ENCODE peak calls at places on chromosomes 2 and 18, in five cellular contexts. K is HFFc6, L is A673, T is lower lobe of right lung, G is WTC11. X is an unnamed sample.
A peak's percentile ranks its signal among the peaks of the same experiment; 100 is the strongest.

GRCh38 chr2:186862869-186863709 is 14.1 kb upstream of the ZSWIM2 start:
- DNase-seq in K (peak; percentile 29), L (peak; percentile 62), T (no peak), G (no peak), X (peak; percentile 41)

GRCh38 chr2:39118786-39119499 is 1.9 kb downstream of the SOS1 start:
- DNase-seq in K (no peak), L (peak; percentile 32), T (no peak), G (no peak), X (peak; percentile 42)

GRCh38 chr2:46239175-46239846 is 57.9 kb upstream of the EPAS1 start:
- DNase-seq in K (no peak), L (no peak), T (peak; percentile 66), G (no peak), X (no peak)

GRCh38 chr2:4368907-4369306 is 665.5 kb downstream of the DCDC2C start:
- DNase-seq in K (no peak), L (no peak), T (no peak), G (no peak), X (no peak)

GRCh38 chr18:58496231-58496630 is 132.7 kb downstream of the ALPK2 start:
- DNase-seq in K (no peak), L (no peak), T (no peak), G (no peak), X (peak; percentile 30)

GRCh38 chr2:100009743-100010142 is 132.6 kb downstream of the AFF3 start:
- DNase-seq in K (no peak), L (no peak), T (no peak), G (no peak), X (no peak)

GRCh38 chr2:233821709-233822100 is 32.6 kb downstream of the HJURP start:
- DNase-seq in K (no peak), L (no peak), T (no peak), G (no peak), X (no peak)

GRCh38 chr2:136255648-136256461 is 137.9 kb upstream of the CXCR4 start:
- DNase-seq in K (no peak), L (no peak), T (no peak), G (no peak), X (no peak)

GRCh38 chr2:165251361-165251760 is 12.1 kb downstream of the SCN2A start:
- DNase-seq in K (no peak), L (no peak), T (no peak), G (no peak), X (no peak)

GRCh38 chr2:197205590-197206215 is 104.9 kb downstream of the ANKRD44 start:
- DNase-seq in K (no peak), L (no peak), T (no peak), G (no peak), X (no peak)

GRCh38 chr18:56139792-56140254 is 498.6 kb downstream of the TXNL1 start:
- DNase-seq in K (peak; percentile 91), L (no peak), T (no peak), G (no peak), X (peak; percentile 81)

GRCh38 chr2:86787701-86788100 is 3.0 kb downstream of the CD8A start:
- DNase-seq in K (no peak), L (no peak), T (no peak), G (no peak), X (no peak)

GRCh38 chr2:20422679-20423271 is 24.1 kb upstream of the RHOB start:
- DNase-seq in K (no peak), L (no peak), T (no peak), G (peak; percentile 44), X (peak; percentile 34)

GRCh38 chr2:224158831-224159230 is 119.7 kb upstream of the SERPINE2 start:
- DNase-seq in K (no peak), L (no peak), T (no peak), G (no peak), X (no peak)

GRCh38 chr2:156476516-156477206 is 40.5 kb downstream of the GPD2 start:
- DNase-seq in K (peak; percentile 66), L (no peak), T (no peak), G (no peak), X (peak; percentile 81)

GRCh38 chr2:19185061-19185460 is 173.4 kb downstream of the OSR1 start:
- DNase-seq in K (no peak), L (no peak), T (no peak), G (no peak), X (no peak)

GRCh38 chr2:239827511-239827865 is 197.7 kb downstream of the NDUFA10 start:
- DNase-seq in K (no peak), L (no peak), T (no peak), G (no peak), X (no peak)

GRCh38 chr2:236161531-236161930 is 6.7 kb downstream of the GBX2 start:
- DNase-seq in K (no peak), L (no peak), T (no peak), G (no peak), X (no peak)

GRCh38 chr2:108171652-108172051 is 68.1 kb upstream of the SULT1C3 start:
- DNase-seq in K (no peak), L (no peak), T (no peak), G (no peak), X (no peak)

GRCh38 chr18:9986156-9986930 is 72.5 kb downstream of the VAPA start:
- DNase-seq in K (no peak), L (no peak), T (no peak), G (no peak), X (no peak)

GRCh38 chr2:180927030-180927686 is 53.2 kb upstream of the UBE2E3 start:
- DNase-seq in K (no peak), L (no peak), T (no peak), G (no peak), X (no peak)

GRCh38 chr2:231929961-231930600 is 3.9 kb upstream of the NPPC start:
- DNase-seq in K (no peak), L (peak; percentile 48), T (no peak), G (peak; percentile 86), X (no peak)

GRCh38 chr18:47930086-47930843 is at the start of gene SMAD2:
- DNase-seq in K (peak; percentile 31), L (peak; percentile 84), T (peak; percentile 92), G (peak; percentile 89), X (peak; percentile 71)

GRCh38 chr2:150126143-150126725 is 361.2 kb downstream of the RND3 start:
- DNase-seq in K (peak; percentile 41), L (no peak), T (no peak), G (no peak), X (no peak)

GRCh38 chr2:209609531-209609930 is 162.1 kb upstream of the UNC80 start:
- DNase-seq in K (no peak), L (no peak), T (no peak), G (no peak), X (no peak)

GRCh38 chr2:172672999-172673726 is 62.5 kb upstream of the RAPGEF4 start:
- DNase-seq in K (peak; percentile 56), L (no peak), T (no peak), G (no peak), X (no peak)

DNA sequence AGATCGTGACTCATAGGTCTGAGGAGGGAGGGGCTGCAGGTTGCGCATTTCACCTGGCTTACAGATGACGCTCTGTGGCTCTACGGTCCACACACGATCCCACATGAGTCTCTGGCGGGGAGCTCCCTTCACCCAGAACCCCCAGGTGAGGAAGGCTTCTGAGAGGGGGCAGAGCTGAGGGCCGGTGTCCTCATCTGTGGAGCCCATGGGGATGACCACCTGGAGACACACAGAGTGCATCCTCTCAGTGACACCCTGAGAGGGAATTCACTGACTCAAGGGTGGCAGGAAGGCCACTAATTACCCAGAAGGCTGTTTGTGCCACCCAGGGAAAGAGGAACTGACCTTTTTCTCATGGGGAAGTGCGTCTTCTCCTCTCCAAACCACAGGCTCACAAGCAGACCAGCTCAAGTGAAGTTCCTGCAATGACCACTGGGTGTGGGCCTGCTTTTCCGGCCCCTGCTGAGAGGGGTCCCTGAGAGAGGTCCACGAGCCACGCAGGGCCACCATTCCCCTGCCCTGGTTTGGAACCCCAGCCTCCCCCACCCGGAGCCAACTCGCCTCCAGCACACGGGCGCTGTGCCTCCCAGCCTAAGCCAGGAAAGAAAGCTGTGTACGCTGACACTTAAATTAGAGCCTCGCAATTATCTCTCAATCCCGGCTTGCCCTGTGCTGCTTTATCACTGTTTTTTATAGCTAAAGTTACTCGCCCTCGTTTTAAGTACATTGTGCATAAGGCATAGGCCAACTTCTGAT is 114.1 kb downstream of the BCL11A start:
- DNase-seq in K (no peak), L (no peak), T (peak; percentile 70), G (peak; percentile 49), X (no peak)
- TF ChIP-seq CTCF in K (peak; percentile 62), L (peak; percentile 18), T (peak; percentile 44), G (peak; percentile 39), X (peak; percentile 33)

GRCh38 chr2:8877332-8877731 is 39.9 kb upstream of the KIDINS220 start:
- DNase-seq in K (no peak), L (no peak), T (no peak), G (no peak), X (no peak)

GRCh38 chr2:8886197-8886508 is 48.7 kb upstream of the KIDINS220 start:
- DNase-seq in K (no peak), L (no peak), T (no peak), G (no peak), X (no peak)

GRCh38 chr2:8885449-8886196 is 48.2 kb upstream of the KIDINS220 start:
- DNase-seq in K (no peak), L (no peak), T (no peak), G (no peak), X (no peak)

GRCh38 chr2:8884812-8885211 is 47.4 kb upstream of the KIDINS220 start:
- DNase-seq in K (no peak), L (no peak), T (no peak), G (no peak), X (no peak)

GRCh38 chr2:8882094-8882493 is 44.7 kb upstream of the KIDINS220 start:
- DNase-seq in K (peak; percentile 19), L (peak; percentile 69), T (no peak), G (peak; percentile 76), X (peak; percentile 12)
- TF ChIP-seq CTCF in K (peak; percentile 71), L (peak; percentile 65), T (peak; percentile 9), G (peak; percentile 53), X (peak; percentile 37)

GRCh38 chr18:3836483-3836882 is 386.5 kb downstream of the TGIF1 start:
- DNase-seq in K (no peak), L (no peak), T (no peak), G (no peak), X (no peak)
- TF ChIP-seq CTCF in K (no peak), L (no peak), T (no peak), G (no peak), X (no peak)

DNA sequence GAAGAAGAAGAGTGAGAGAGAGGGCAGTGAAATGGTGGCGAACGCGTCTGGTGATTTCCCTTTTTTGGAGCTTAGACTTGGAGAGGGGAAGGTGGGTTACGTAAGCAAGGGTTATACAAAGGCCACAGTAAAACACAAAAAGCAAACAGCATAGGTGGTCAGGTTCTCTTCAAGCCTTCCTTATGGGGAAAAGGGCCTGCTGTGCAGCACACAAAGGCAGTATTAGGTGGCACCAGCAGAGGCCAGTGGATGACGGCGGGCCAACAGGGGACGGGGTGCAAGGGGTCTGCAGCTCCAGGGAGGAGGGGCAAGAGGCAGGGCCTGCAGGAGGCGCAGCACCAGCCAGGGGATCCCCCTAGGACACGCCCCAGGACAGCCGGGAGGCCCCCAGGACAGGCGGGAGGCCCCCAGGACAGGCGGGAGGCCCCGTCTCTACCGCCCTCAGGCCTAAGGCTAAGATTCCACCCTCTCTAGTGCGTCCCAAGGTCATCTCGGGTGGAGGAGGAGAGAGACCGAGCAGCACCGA is 32.6 kb upstream of the NPC1 start:
- DNase-seq in K (no peak), L (no peak), T (peak; percentile 59), G (peak; percentile 70), X (no peak)
- TF ChIP-seq CTCF in K (peak; percentile 13), L (no peak), T (no peak), G (no peak), X (peak; percentile 15)

GRCh38 chr18:32019251-32019943 is 772 bp downstream of the RNF125 start:
- DNase-seq in K (no peak), L (peak; percentile 27), T (peak; percentile 65), G (peak; percentile 51), X (peak; percentile 30)

GRCh38 chr18:32021756-32022564 is 3.3 kb downstream of the RNF125 start:
- DNase-seq in K (no peak), L (no peak), T (no peak), G (no peak), X (no peak)

GRCh38 chr18:32018331-32019250 is at the start of gene RNF125:
- DNase-seq in K (peak; percentile 36), L (peak; percentile 86), T (peak; percentile 89), G (peak; percentile 89), X (peak; percentile 85)
- TF ChIP-seq CTCF in K (no peak), L (no peak), T (no peak), G (no peak), X (no peak)

X was measured in astrocyte of the spinal cord.